ENCODE peak calls at places on chromosome 15, in ten cellular contexts. One of them, this sample, is unnamed.

GRCh38 chr15:63521405-63522142 is 17.2 kb downstream of the USP3 start:
- DNase-seq in neural crest cell: no peak
- DNase-seq in OCI-LY7: no peak
- DNase-seq in activated T-cell treated with anti-CD3 and anti-CD28 coated beads for 24 hours: no peak
- DNase-seq in AG09319: no peak
- DNase-seq in Panc1: no peak
- DNase-seq in H9: no peak
- DNase-seq in EL: peak; percentile 42
- DNase-seq in ecto neural progenitor cell: no peak
- DNase-seq in anterior cingulate cortex: no peak
- DNase-seq in this sample: no peak

GRCh38 chr15:98760112-98760826 is 111.9 kb downstream of the IGF1R start:
- DNase-seq in neural crest cell: no peak
- DNase-seq in OCI-LY7: no peak
- DNase-seq in activated T-cell treated with anti-CD3 and anti-CD28 coated beads for 24 hours: no peak
- DNase-seq in AG09319: no peak
- DNase-seq in Panc1: no peak
- DNase-seq in H9: no peak
- DNase-seq in EL: no peak
- DNase-seq in ecto neural progenitor cell: no peak
- DNase-seq in anterior cingulate cortex: no peak
- DNase-seq in this sample: no peak

GRCh38 chr15:74387988-74388955 is 20.8 kb upstream of the CYP11A1 start:
- DNase-seq in neural crest cell: no peak
- DNase-seq in OCI-LY7: no peak
- DNase-seq in activated T-cell treated with anti-CD3 and anti-CD28 coated beads for 24 hours: no peak
- DNase-seq in AG09319: no peak
- DNase-seq in Panc1: no peak
- DNase-seq in H9: no peak
- DNase-seq in EL: no peak
- DNase-seq in ecto neural progenitor cell: no peak
- DNase-seq in anterior cingulate cortex: no peak
- DNase-seq in this sample: no peak

GRCh38 chr15:84638103-84638502 is 16.0 kb downstream of the WDR73 start:
- DNase-seq in neural crest cell: no peak
- DNase-seq in OCI-LY7: peak; percentile 52
- DNase-seq in activated T-cell treated with anti-CD3 and anti-CD28 coated beads for 24 hours: no peak
- DNase-seq in AG09319: no peak
- DNase-seq in Panc1: no peak
- DNase-seq in H9: peak; percentile 55
- DNase-seq in EL: no peak
- DNase-seq in ecto neural progenitor cell: no peak
- DNase-seq in anterior cingulate cortex: no peak
- DNase-seq in this sample: no peak

GRCh38 chr15:90883526-90883931 is 775 bp upstream of the FES start:
- DNase-seq in neural crest cell: no peak
- DNase-seq in OCI-LY7: no peak
- DNase-seq in activated T-cell treated with anti-CD3 and anti-CD28 coated beads for 24 hours: no peak
- DNase-seq in AG09319: no peak
- DNase-seq in Panc1: no peak
- DNase-seq in H9: no peak
- DNase-seq in EL: peak; percentile 9
- DNase-seq in ecto neural progenitor cell: no peak
- DNase-seq in anterior cingulate cortex: no peak
- DNase-seq in this sample: no peak

GRCh38 chr15:68256675-68257450 is 20.7 kb upstream of the FEM1B start:
- DNase-seq in neural crest cell: peak; percentile 89
- DNase-seq in OCI-LY7: peak; percentile 52
- DNase-seq in activated T-cell treated with anti-CD3 and anti-CD28 coated beads for 24 hours: peak; percentile 55
- DNase-seq in AG09319: peak; percentile 84
- DNase-seq in Panc1: no peak
- DNase-seq in H9: peak; percentile 96
- DNase-seq in EL: peak; percentile 80
- DNase-seq in ecto neural progenitor cell: peak; percentile 89
- DNase-seq in anterior cingulate cortex: peak; percentile 83
- DNase-seq in this sample: peak; percentile 38

GRCh38 chr15:90141646-90142045 is 39.4 kb upstream of the IDH2 start:
- DNase-seq in neural crest cell: no peak
- DNase-seq in OCI-LY7: no peak
- DNase-seq in activated T-cell treated with anti-CD3 and anti-CD28 coated beads for 24 hours: no peak
- DNase-seq in AG09319: no peak
- DNase-seq in Panc1: no peak
- DNase-seq in H9: no peak
- DNase-seq in EL: peak; percentile 63
- DNase-seq in ecto neural progenitor cell: no peak
- DNase-seq in anterior cingulate cortex: no peak
- DNase-seq in this sample: no peak

GRCh38 chr15:77944002-77944867 is 133.3 kb downstream of the TBC1D2B start:
- DNase-seq in neural crest cell: peak; percentile 75
- DNase-seq in OCI-LY7: peak; percentile 56
- DNase-seq in activated T-cell treated with anti-CD3 and anti-CD28 coated beads for 24 hours: peak; percentile 33
- DNase-seq in AG09319: peak; percentile 37
- DNase-seq in Panc1: no peak
- DNase-seq in H9: peak; percentile 91
- DNase-seq in EL: peak; percentile 91
- DNase-seq in ecto neural progenitor cell: peak; percentile 88
- DNase-seq in anterior cingulate cortex: peak; percentile 27
- DNase-seq in this sample: peak; percentile 13

GRCh38 chr15:40342421-40343313 is 1.9 kb upstream of the CCDC9B start:
- DNase-seq in neural crest cell: no peak
- DNase-seq in OCI-LY7: no peak
- DNase-seq in activated T-cell treated with anti-CD3 and anti-CD28 coated beads for 24 hours: no peak
- DNase-seq in AG09319: no peak
- DNase-seq in Panc1: no peak
- DNase-seq in H9: no peak
- DNase-seq in EL: peak; percentile 45
- DNase-seq in ecto neural progenitor cell: no peak
- DNase-seq in anterior cingulate cortex: no peak
- DNase-seq in this sample: no peak

GRCh38 chr15:99100245-99101173 is 4.4 kb upstream of the SYNM start:
- DNase-seq in neural crest cell: peak; percentile 87
- DNase-seq in OCI-LY7: no peak
- DNase-seq in activated T-cell treated with anti-CD3 and anti-CD28 coated beads for 24 hours: peak; percentile 28
- DNase-seq in AG09319: no peak
- DNase-seq in Panc1: no peak
- DNase-seq in H9: peak; percentile 85
- DNase-seq in EL: peak; percentile 71
- DNase-seq in ecto neural progenitor cell: peak; percentile 88
- DNase-seq in anterior cingulate cortex: peak; percentile 74
- DNase-seq in this sample: peak; percentile 35

GRCh38 chr15:92682772-92683510 is 27.4 kb upstream of the FAM174B start:
- DNase-seq in neural crest cell: no peak
- DNase-seq in OCI-LY7: no peak
- DNase-seq in activated T-cell treated with anti-CD3 and anti-CD28 coated beads for 24 hours: no peak
- DNase-seq in AG09319: peak; percentile 14
- DNase-seq in Panc1: no peak
- DNase-seq in H9: no peak
- DNase-seq in EL: no peak
- DNase-seq in ecto neural progenitor cell: no peak
- DNase-seq in anterior cingulate cortex: no peak
- DNase-seq in this sample: no peak

GRCh38 chr15:63118854-63119253 is 2.8 kb upstream of the LACTB start:
- DNase-seq in neural crest cell: no peak
- DNase-seq in OCI-LY7: no peak
- DNase-seq in activated T-cell treated with anti-CD3 and anti-CD28 coated beads for 24 hours: no peak
- DNase-seq in AG09319: no peak
- DNase-seq in Panc1: no peak
- DNase-seq in H9: no peak
- DNase-seq in EL: no peak
- DNase-seq in ecto neural progenitor cell: no peak
- DNase-seq in anterior cingulate cortex: no peak
- DNase-seq in this sample: no peak

GRCh38 chr15:88023956-88024355 is 232.6 kb downstream of the NTRK3 start:
- DNase-seq in neural crest cell: no peak
- DNase-seq in OCI-LY7: no peak
- DNase-seq in activated T-cell treated with anti-CD3 and anti-CD28 coated beads for 24 hours: no peak
- DNase-seq in AG09319: no peak
- DNase-seq in Panc1: no peak
- DNase-seq in H9: no peak
- DNase-seq in EL: no peak
- DNase-seq in ecto neural progenitor cell: no peak
- DNase-seq in anterior cingulate cortex: no peak
- DNase-seq in this sample: no peak

GRCh38 chr15:79370716-79371115 is 59.8 kb downstream of the TMED3 start:
- DNase-seq in neural crest cell: no peak
- DNase-seq in OCI-LY7: no peak
- DNase-seq in activated T-cell treated with anti-CD3 and anti-CD28 coated beads for 24 hours: no peak
- DNase-seq in AG09319: no peak
- DNase-seq in Panc1: no peak
- DNase-seq in H9: no peak
- DNase-seq in EL: peak; percentile 9
- DNase-seq in ecto neural progenitor cell: no peak
- DNase-seq in anterior cingulate cortex: no peak
- DNase-seq in this sample: no peak

GRCh38 chr15:92724144-92724543 is 68.6 kb upstream of the FAM174B start:
- DNase-seq in neural crest cell: no peak
- DNase-seq in OCI-LY7: no peak
- DNase-seq in activated T-cell treated with anti-CD3 and anti-CD28 coated beads for 24 hours: no peak
- DNase-seq in AG09319: no peak
- DNase-seq in Panc1: no peak
- DNase-seq in H9: no peak
- DNase-seq in EL: no peak
- DNase-seq in ecto neural progenitor cell: no peak
- DNase-seq in anterior cingulate cortex: no peak
- DNase-seq in this sample: no peak

GRCh38 chr15:71596672-71597071 is 213.7 kb upstream of the NR2E3 start:
- DNase-seq in neural crest cell: no peak
- DNase-seq in OCI-LY7: no peak
- DNase-seq in activated T-cell treated with anti-CD3 and anti-CD28 coated beads for 24 hours: no peak
- DNase-seq in AG09319: peak; percentile 45
- DNase-seq in Panc1: no peak
- DNase-seq in H9: no peak
- DNase-seq in EL: no peak
- DNase-seq in ecto neural progenitor cell: no peak
- DNase-seq in anterior cingulate cortex: no peak
- DNase-seq in this sample: no peak

GRCh38 chr15:45573961-45574629 is 13.1 kb upstream of the BLOC1S6 start:
- DNase-seq in neural crest cell: peak; percentile 69
- DNase-seq in OCI-LY7: peak; percentile 55
- DNase-seq in activated T-cell treated with anti-CD3 and anti-CD28 coated beads for 24 hours: no peak
- DNase-seq in AG09319: no peak
- DNase-seq in Panc1: no peak
- DNase-seq in H9: peak; percentile 91
- DNase-seq in EL: peak; percentile 38
- DNase-seq in ecto neural progenitor cell: peak; percentile 85
- DNase-seq in anterior cingulate cortex: no peak
- DNase-seq in this sample: peak; percentile 9

GRCh38 chr15:98923159-98923558 is 84.4 kb downstream of the PGPEP1L start:
- DNase-seq in neural crest cell: no peak
- DNase-seq in OCI-LY7: no peak
- DNase-seq in activated T-cell treated with anti-CD3 and anti-CD28 coated beads for 24 hours: no peak
- DNase-seq in AG09319: no peak
- DNase-seq in Panc1: no peak
- DNase-seq in H9: no peak
- DNase-seq in EL: no peak
- DNase-seq in ecto neural progenitor cell: no peak
- DNase-seq in anterior cingulate cortex: no peak
- DNase-seq in this sample: no peak